ENCODE peak calls at places on chromosomes 13 and 19, in five cellular contexts. One of them, this sample, is unnamed.

GRCh38 chr19:35136977-35137702 is 1.5 kb upstream of the FXYD1 start:
- DNase-seq in neuronal stem cell: no peak
- DNase-seq in mesenchymal stem cell: no peak
- DNase-seq in PC-3: no peak
- DNase-seq in neural progenitor cell: no peak
- DNase-seq in this sample: no peak

GRCh38 chr13:84607614-84608013 is 725.3 kb upstream of the SLITRK1 start:
- DNase-seq in neuronal stem cell: no peak
- DNase-seq in mesenchymal stem cell: no peak
- DNase-seq in PC-3: peak; percentile 47
- DNase-seq in neural progenitor cell: no peak
- DNase-seq in this sample: no peak

GRCh38 chr19:16429066-16429758 is 42.6 kb downstream of the EPS15L1 start:
- DNase-seq in neuronal stem cell: no peak
- DNase-seq in mesenchymal stem cell: no peak
- DNase-seq in PC-3: peak; percentile 8
- DNase-seq in neural progenitor cell: no peak
- DNase-seq in this sample: no peak

GRCh38 chr19:13019330-13019729 is 24.1 kb downstream of the NFIX start:
- DNase-seq in neuronal stem cell: no peak
- DNase-seq in mesenchymal stem cell: no peak
- DNase-seq in PC-3: no peak
- DNase-seq in neural progenitor cell: no peak
- DNase-seq in this sample: no peak

GRCh38 chr13:47472516-47472915 is 528.6 kb downstream of the SUCLA2 start:
- DNase-seq in neuronal stem cell: no peak
- DNase-seq in mesenchymal stem cell: no peak
- DNase-seq in PC-3: no peak
- DNase-seq in neural progenitor cell: no peak
- DNase-seq in this sample: no peak

GRCh38 chr13:23411220-23411619 is 22.3 kb downstream of the SACS start:
- DNase-seq in neuronal stem cell: no peak
- DNase-seq in mesenchymal stem cell: no peak
- DNase-seq in PC-3: no peak
- DNase-seq in neural progenitor cell: no peak
- DNase-seq in this sample: no peak

GRCh38 chr19:45468803-45469131 is 971 bp downstream of the FOSB start:
- DNase-seq in neuronal stem cell: no peak
- DNase-seq in mesenchymal stem cell: no peak
- DNase-seq in PC-3: no peak
- DNase-seq in neural progenitor cell: no peak
- DNase-seq in this sample: no peak

GRCh38 chr13:99442273-99442895 is 58.9 kb upstream of the TM9SF2 start:
- DNase-seq in neuronal stem cell: peak; percentile 32
- DNase-seq in mesenchymal stem cell: peak; percentile 51
- DNase-seq in PC-3: peak; percentile 64
- DNase-seq in neural progenitor cell: peak; percentile 60
- DNase-seq in this sample: peak; percentile 63

GRCh38 chr19:9793051-9793591 is 24.6 kb upstream of the ZNF846 start:
- DNase-seq in neuronal stem cell: no peak
- DNase-seq in mesenchymal stem cell: peak; percentile 72
- DNase-seq in PC-3: peak; percentile 26
- DNase-seq in neural progenitor cell: no peak
- DNase-seq in this sample: peak; percentile 80

GRCh38 chr13:99086869-99087129 is 108.9 kb upstream of the DOCK9 start:
- DNase-seq in neuronal stem cell: peak; percentile 31
- DNase-seq in mesenchymal stem cell: no peak
- DNase-seq in PC-3: no peak
- DNase-seq in neural progenitor cell: no peak
- DNase-seq in this sample: peak; percentile 51

GRCh38 chr13:23703241-23703640 is 133.0 kb downstream of the TNFRSF19 start:
- DNase-seq in neuronal stem cell: no peak
- DNase-seq in mesenchymal stem cell: no peak
- DNase-seq in PC-3: no peak
- DNase-seq in neural progenitor cell: no peak
- DNase-seq in this sample: no peak

GRCh38 chr13:45339867-45340266 is 1.1 kb downstream of the TPT1 start:
- DNase-seq in neuronal stem cell: no peak
- DNase-seq in mesenchymal stem cell: no peak
- DNase-seq in PC-3: no peak
- DNase-seq in neural progenitor cell: no peak
- DNase-seq in this sample: no peak

GRCh38 chr19:13097331-13098258 is 5.1 kb downstream of the LYL1 start:
- DNase-seq in neuronal stem cell: no peak
- DNase-seq in mesenchymal stem cell: no peak
- DNase-seq in PC-3: no peak
- DNase-seq in neural progenitor cell: peak; percentile 49
- DNase-seq in this sample: no peak

GRCh38 chr19:44684892-44685847 is 13.8 kb upstream of the CEACAM16 start:
- DNase-seq in neuronal stem cell: peak; percentile 17
- DNase-seq in mesenchymal stem cell: peak; percentile 100
- DNase-seq in PC-3: peak; percentile 82
- DNase-seq in neural progenitor cell: peak; percentile 28
- DNase-seq in this sample: peak; percentile 12

GRCh38 chr13:22915442-22916082 is 265.2 kb upstream of the SGCG start:
- DNase-seq in neuronal stem cell: peak; percentile 52
- DNase-seq in mesenchymal stem cell: peak; percentile 4
- DNase-seq in PC-3: no peak
- DNase-seq in neural progenitor cell: peak; percentile 84
- DNase-seq in this sample: no peak

GRCh38 chr13:113126265-113127150 is 3.9 kb downstream of the F10 start:
- DNase-seq in neuronal stem cell: no peak
- DNase-seq in mesenchymal stem cell: no peak
- DNase-seq in PC-3: no peak
- DNase-seq in neural progenitor cell: no peak
- DNase-seq in this sample: no peak

GRCh38 chr19:29631450-29631849 is 25.4 kb downstream of the POP4 start:
- DNase-seq in neuronal stem cell: no peak
- DNase-seq in mesenchymal stem cell: no peak
- DNase-seq in PC-3: no peak
- DNase-seq in neural progenitor cell: no peak
- DNase-seq in this sample: no peak

GRCh38 chr13:97108535-97108910 is 113.6 kb upstream of the MBNL2 start:
- DNase-seq in neuronal stem cell: no peak
- DNase-seq in mesenchymal stem cell: no peak
- DNase-seq in PC-3: peak; percentile 70
- DNase-seq in neural progenitor cell: no peak
- DNase-seq in this sample: no peak

GRCh38 chr19:30266687-30267086 is 105.5 kb upstream of the ZNF536 start:
- DNase-seq in neuronal stem cell: no peak
- DNase-seq in mesenchymal stem cell: no peak
- DNase-seq in PC-3: no peak
- DNase-seq in neural progenitor cell: no peak
- DNase-seq in this sample: no peak

GRCh38 chr13:46757640-46758039 is 39.3 kb downstream of the ESD start:
- DNase-seq in neuronal stem cell: no peak
- DNase-seq in mesenchymal stem cell: no peak
- DNase-seq in PC-3: no peak
- DNase-seq in neural progenitor cell: no peak
- DNase-seq in this sample: no peak

GRCh38 chr13:24356837-24357236 is 47.5 kb downstream of the C1QTNF9 start:
- DNase-seq in neuronal stem cell: no peak
- DNase-seq in mesenchymal stem cell: no peak
- DNase-seq in PC-3: no peak
- DNase-seq in neural progenitor cell: no peak
- DNase-seq in this sample: no peak

GRCh38 chr13:41271456-41272285 is 8.3 kb upstream of the MTRF1 start:
- DNase-seq in neuronal stem cell: no peak
- DNase-seq in mesenchymal stem cell: no peak
- DNase-seq in PC-3: no peak
- DNase-seq in neural progenitor cell: no peak
- DNase-seq in this sample: peak; percentile 15

GRCh38 chr13:35478384-35479222 is 2.1 kb upstream of the MAB21L1 start:
- DNase-seq in neuronal stem cell: peak; percentile 55
- DNase-seq in mesenchymal stem cell: no peak
- DNase-seq in PC-3: no peak
- DNase-seq in neural progenitor cell: peak; percentile 82
- DNase-seq in this sample: no peak

GRCh38 chr13:19089315-19089714 is 92.3 kb downstream of the TUBA3C start:
- DNase-seq in neuronal stem cell: no peak
- DNase-seq in mesenchymal stem cell: no peak
- DNase-seq in PC-3: peak; percentile 4
- DNase-seq in neural progenitor cell: no peak
- DNase-seq in this sample: no peak

GRCh38 chr19:36030264-36031148 is 2.2 kb downstream of the CLIP3 start:
- DNase-seq in neuronal stem cell: no peak
- DNase-seq in mesenchymal stem cell: no peak
- DNase-seq in PC-3: no peak
- DNase-seq in neural progenitor cell: no peak
- DNase-seq in this sample: no peak

GRCh38 chr19:10517361-10517759 is at the start of gene S1PR5:
- DNase-seq in neuronal stem cell: no peak
- DNase-seq in mesenchymal stem cell: peak; percentile 62
- DNase-seq in PC-3: no peak
- DNase-seq in neural progenitor cell: peak; percentile 54
- DNase-seq in this sample: no peak

GRCh38 chr13:43981091-43981490 is 101.4 kb downstream of the LACC1 start:
- DNase-seq in neuronal stem cell: no peak
- DNase-seq in mesenchymal stem cell: no peak
- DNase-seq in PC-3: no peak
- DNase-seq in neural progenitor cell: peak; percentile 28
- DNase-seq in this sample: no peak

GRCh38 chr13:89746554-89746953 is 1600.9 kb upstream of the MIR17HG start:
- DNase-seq in neuronal stem cell: no peak
- DNase-seq in mesenchymal stem cell: no peak
- DNase-seq in PC-3: no peak
- DNase-seq in neural progenitor cell: peak; percentile 51
- DNase-seq in this sample: no peak

GRCh38 chr19:7788178-7788932 is 25.3 kb downstream of the CLEC4M start:
- DNase-seq in neuronal stem cell: no peak
- DNase-seq in mesenchymal stem cell: no peak
- DNase-seq in PC-3: no peak
- DNase-seq in neural progenitor cell: peak; percentile 62
- DNase-seq in this sample: no peak

GRCh38 chr19:43578787-43579186 is 3.2 kb downstream of the PINLYP start:
- DNase-seq in neuronal stem cell: no peak
- DNase-seq in mesenchymal stem cell: no peak
- DNase-seq in PC-3: no peak
- DNase-seq in neural progenitor cell: no peak
- DNase-seq in this sample: no peak

GRCh38 chr13:99258946-99259345 is 767 bp upstream of the GPR18 start:
- DNase-seq in neuronal stem cell: no peak
- DNase-seq in mesenchymal stem cell: no peak
- DNase-seq in PC-3: no peak
- DNase-seq in neural progenitor cell: no peak
- DNase-seq in this sample: no peak

GRCh38 chr13:79631260-79631659 is 150.3 kb downstream of the NDFIP2 start:
- DNase-seq in neuronal stem cell: no peak
- DNase-seq in mesenchymal stem cell: peak; percentile 72
- DNase-seq in PC-3: peak; percentile 95
- DNase-seq in neural progenitor cell: no peak
- DNase-seq in this sample: no peak

GRCh38 chr13:43596924-43597598 is 189.7 kb downstream of the ENOX1 start:
- DNase-seq in neuronal stem cell: no peak
- DNase-seq in mesenchymal stem cell: no peak
- DNase-seq in PC-3: no peak
- DNase-seq in neural progenitor cell: no peak
- DNase-seq in this sample: no peak

GRCh38 chr13:110221331-110221730 is 85.6 kb downstream of the COL4A1 start:
- DNase-seq in neuronal stem cell: no peak
- DNase-seq in mesenchymal stem cell: no peak
- DNase-seq in PC-3: no peak
- DNase-seq in neural progenitor cell: no peak
- DNase-seq in this sample: no peak
- H3K9ac ChIP-seq in neuronal stem cell: no peak overlapping the region
- H3K9ac ChIP-seq in mesenchymal stem cell: peak overlapping the region; percentile 61
- H3K9ac ChIP-seq in PC-3: no peak overlapping the region
- H3K9ac ChIP-seq in neural progenitor cell: no peak overlapping the region
- H3K9ac ChIP-seq in this sample: no peak overlapping the region

GRCh38 chr13:39100996-39101751 is 62.9 kb downstream of the NHLRC3 start:
- DNase-seq in neuronal stem cell: no peak
- DNase-seq in mesenchymal stem cell: no peak
- DNase-seq in PC-3: no peak
- DNase-seq in neural progenitor cell: no peak
- DNase-seq in this sample: no peak
- H3K27ac ChIP-seq in neuronal stem cell: no peak overlapping the region
- H3K27ac ChIP-seq in mesenchymal stem cell: no peak overlapping the region
- H3K27ac ChIP-seq in PC-3: no peak overlapping the region
- H3K27ac ChIP-seq in neural progenitor cell: no peak overlapping the region
- H3K27ac ChIP-seq in this sample: no peak overlapping the region

GRCh38 chr13:31528758-31529157 is 210.6 kb upstream of the RXFP2 start:
- DNase-seq in neuronal stem cell: no peak
- DNase-seq in mesenchymal stem cell: no peak
- DNase-seq in PC-3: no peak
- DNase-seq in neural progenitor cell: no peak
- DNase-seq in this sample: no peak

GRCh38 chr13:31528176-31528575 is 211.2 kb upstream of the RXFP2 start:
- DNase-seq in neuronal stem cell: no peak
- DNase-seq in mesenchymal stem cell: no peak
- DNase-seq in PC-3: no peak
- DNase-seq in neural progenitor cell: no peak
- DNase-seq in this sample: no peak

GRCh38 chr13:31530883-31531282 is 208.4 kb upstream of the RXFP2 start:
- DNase-seq in neuronal stem cell: no peak
- DNase-seq in mesenchymal stem cell: no peak
- DNase-seq in PC-3: no peak
- DNase-seq in neural progenitor cell: no peak
- DNase-seq in this sample: no peak
- H2AFZ ChIP-seq in neuronal stem cell: no peak overlapping the region
- H2AFZ ChIP-seq in mesenchymal stem cell: no peak overlapping the region
- H2AFZ ChIP-seq in PC-3: no peak overlapping the region
- H2AFZ ChIP-seq in neural progenitor cell: no peak overlapping the region
- H2AFZ ChIP-seq in this sample: no peak overlapping the region

DNA sequence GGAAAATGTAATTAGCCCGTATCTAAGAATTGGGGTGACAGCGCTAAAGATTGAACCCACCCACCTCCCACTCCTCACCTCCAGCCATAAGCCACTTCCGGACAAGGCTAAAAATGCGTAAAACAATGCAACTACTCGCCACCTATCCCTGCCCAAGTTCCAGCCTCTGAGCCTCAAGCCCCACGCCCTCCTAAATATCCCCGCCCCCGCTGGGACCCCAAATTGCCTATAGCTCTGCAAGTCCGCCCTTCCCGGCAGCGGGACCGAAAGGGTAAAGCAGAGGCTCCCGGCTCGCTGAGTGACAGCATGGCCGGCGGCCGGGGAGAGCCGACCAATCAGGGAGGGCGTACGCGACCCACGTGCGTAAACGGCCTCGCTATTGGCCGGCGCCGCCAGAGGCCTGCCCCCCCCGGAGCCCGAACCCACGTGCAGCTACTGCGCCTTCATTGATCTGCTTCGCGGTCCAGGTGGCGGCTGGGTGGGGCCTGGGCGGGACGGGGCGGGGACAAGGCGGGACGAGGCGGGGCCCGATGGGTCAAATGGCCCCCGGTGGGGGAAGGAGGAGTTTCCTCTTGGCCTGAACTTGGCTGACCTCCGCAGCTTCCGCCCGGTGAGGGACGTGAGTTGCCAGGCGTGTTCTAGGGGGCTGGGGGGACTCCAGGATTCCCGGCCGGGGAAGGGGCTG is at the start of gene TLE6:
- DNase-seq in neuronal stem cell: peak; percentile 93
- DNase-seq in mesenchymal stem cell: peak; percentile 93
- DNase-seq in PC-3: peak; percentile 91
- DNase-seq in neural progenitor cell: peak; percentile 98
- DNase-seq in this sample: peak; percentile 97
- H3K9ac ChIP-seq in neuronal stem cell: no peak within 1 kb of the TSS
- H3K9ac ChIP-seq in mesenchymal stem cell: peak within 1 kb of the TSS; percentile 79
- H3K9ac ChIP-seq in PC-3: peak within 1 kb of the TSS; percentile 56
- H3K9ac ChIP-seq in neural progenitor cell: no peak within 1 kb of the TSS
- H3K9ac ChIP-seq in this sample: peak within 1 kb of the TSS; percentile 53

This sample was measured in DND-41.